ENCODE peak calls at places on chromosomes 4 and X, in nine cellular contexts. W, S, E, C, J, X, O, T and I are unnamed samples.

GRCh38 chr4:2803624-2804448 is 11.0 kb downstream of the SH3BP2 start:
- DNase-seq in W (no peak), S (no peak), E (no peak), C (no peak), J (no peak), X (no peak), O (no peak), T (no peak), I (peak)

GRCh38 chr4:117481742-117482141 is 396.4 kb upstream of the TRAM1L1 start:
- DNase-seq in W (no peak), S (no peak), E (no peak), C (no peak), J (no peak), X (no peak), O (no peak), T (no peak), I (no peak)

GRCh38 chr4:186979966-186980745 is 256.5 kb upstream of the FAT1 start:
- DNase-seq in W (no peak), S (no peak), E (no peak), C (peak), J (no peak), X (peak), O (no peak), T (no peak), I (no peak)

GRCh38 chrX:46683023-46683422 is 75.9 kb downstream of the SLC9A7 start:
- DNase-seq in W (no peak), S (no peak), E (no peak), C (peak), J (no peak), X (no peak), O (no peak), T (peak), I (peak)

GRCh38 chr4:15878011-15878410 is 60.5 kb downstream of the FGFBP1 start:
- DNase-seq in W (no peak), S (no peak), E (no peak), C (no peak), J (no peak), X (no peak), O (no peak), T (no peak), I (no peak)

GRCh38 chr4:184822356-184822755 is 3.4 kb downstream of the ACSL1 start:
- DNase-seq in W (no peak), S (no peak), E (no peak), C (no peak), J (no peak), X (no peak), O (no peak), T (no peak), I (no peak)

GRCh38 chr4:4667643-4668081 is 125.8 kb upstream of the STX18 start:
- DNase-seq in W (no peak), S (no peak), E (no peak), C (no peak), J (no peak), X (no peak), O (no peak), T (peak), I (no peak)

GRCh38 chrX:38636949-38637819 is 75.8 kb downstream of the TSPAN7 start:
- DNase-seq in W (no peak), S (no peak), E (no peak), C (no peak), J (no peak), X (no peak), O (no peak), T (no peak), I (no peak)

GRCh38 chr4:79872738-79873137 is 200.3 kb downstream of the ANTXR2 start:
- DNase-seq in W (no peak), S (no peak), E (no peak), C (no peak), J (no peak), X (no peak), O (no peak), T (no peak), I (no peak)

GRCh38 chr4:3803946-3804345 is 37.8 kb downstream of the ADRA2C start:
- DNase-seq in W (no peak), S (no peak), E (no peak), C (no peak), J (no peak), X (no peak), O (no peak), T (no peak), I (no peak)

GRCh38 chr4:121951570-121952110 is at the start of gene TRPC3:
- DNase-seq in W (peak), S (no peak), E (peak), C (no peak), J (peak), X (peak), O (no peak), T (peak), I (no peak)

GRCh38 chrX:126697091-126697490 is 122.4 kb upstream of the PRR32 start:
- DNase-seq in W (no peak), S (no peak), E (no peak), C (no peak), J (no peak), X (no peak), O (no peak), T (no peak), I (no peak)

GRCh38 chr4:11730545-11730944 is 301.9 kb upstream of the HS3ST1 start:
- DNase-seq in W (no peak), S (no peak), E (no peak), C (no peak), J (no peak), X (no peak), O (no peak), T (no peak), I (no peak)

GRCh38 chr4:100823066-100823992 is 305.5 kb upstream of the EMCN start:
- DNase-seq in W (no peak), S (no peak), E (peak), C (peak), J (no peak), X (no peak), O (peak), T (no peak), I (no peak)

GRCh38 chrX:153649178-153649914 is 2.3 kb downstream of the DUSP9 start:
- DNase-seq in W (peak), S (peak), E (peak), C (peak), J (peak), X (peak), O (peak), T (peak), I (peak)

GRCh38 chr4:33369366-33369899 is 2649.3 kb downstream of the PCDH7 start:
- DNase-seq in W (no peak), S (no peak), E (no peak), C (peak), J (no peak), X (no peak), O (no peak), T (no peak), I (no peak)

GRCh38 chrX:43750248-43750676 is 94.2 kb downstream of the MAOA start:
- DNase-seq in W (no peak), S (peak), E (peak), C (peak), J (peak), X (peak), O (peak), T (peak), I (peak)

GRCh38 chrX:71996826-71997225 is 86.2 kb downstream of the NHSL2 start:
- DNase-seq in W (no peak), S (no peak), E (no peak), C (peak), J (no peak), X (peak), O (no peak), T (peak), I (no peak)

GRCh38 chr4:155666701-155667537 is at the start of gene GUCY1A1:
- DNase-seq in W (no peak), S (no peak), E (peak), C (peak), J (no peak), X (peak), O (no peak), T (peak), I (no peak)

GRCh38 chrX:13851996-13852695 is 35.3 kb upstream of the GPM6B start:
- DNase-seq in W (no peak), S (no peak), E (peak), C (no peak), J (no peak), X (no peak), O (no peak), T (no peak), I (peak)

GRCh38 chrX:109393859-109394258 is 88.0 kb downstream of the GUCY2F start:
- DNase-seq in W (no peak), S (no peak), E (no peak), C (no peak), J (no peak), X (no peak), O (no peak), T (no peak), I (peak)

GRCh38 chr4:142427456-142427855 is 418.6 kb downstream of the INPP4B start:
- DNase-seq in W (no peak), S (no peak), E (no peak), C (no peak), J (no peak), X (no peak), O (no peak), T (no peak), I (no peak)

GRCh38 chr4:104465201-104465600 is 29.5 kb downstream of the CXXC4 start:
- DNase-seq in W (no peak), S (no peak), E (no peak), C (no peak), J (no peak), X (no peak), O (no peak), T (no peak), I (no peak)

GRCh38 chr4:4559596-4559995 is 17.7 kb upstream of the STX18 start:
- DNase-seq in W (no peak), S (no peak), E (no peak), C (peak), J (no peak), X (peak), O (no peak), T (no peak), I (no peak)

GRCh38 chrX:154751121-154751668 is 318 bp upstream of the GAB3 start:
- DNase-seq in W (no peak), S (no peak), E (no peak), C (no peak), J (peak), X (no peak), O (no peak), T (no peak), I (no peak)

GRCh38 chr4:71501992-71502391 is 163.2 kb downstream of the SLC4A4 start:
- DNase-seq in W (no peak), S (no peak), E (no peak), C (no peak), J (no peak), X (no peak), O (no peak), T (no peak), I (no peak)

GRCh38 chr4:76486588-76487276 is 51.7 kb downstream of the SHROOM3 start:
- DNase-seq in W (no peak), S (no peak), E (no peak), C (no peak), J (no peak), X (no peak), O (no peak), T (no peak), I (no peak)

GRCh38 chr4:8860096-8860891 is 11.3 kb downstream of the HMX1 start:
- DNase-seq in W (no peak), S (no peak), E (no peak), C (no peak), J (no peak), X (no peak), O (no peak), T (no peak), I (no peak)

GRCh38 chr4:125004676-125005075 is 292.1 kb upstream of the ANKRD50 start:
- DNase-seq in W (no peak), S (no peak), E (no peak), C (no peak), J (no peak), X (no peak), O (no peak), T (no peak), I (no peak)